ENCODE peak calls at places on chromosomes 11 and 22, in four cellular contexts. N is EH, W is uterus, K is substantia nigra. M is an unnamed sample.

GRCh38 chr22:19998232-19998951 is 18.2 kb downstream of the ARVCF start:
- DNase-seq in K (no peak), N (no peak), W (no peak), M (no peak)

GRCh38 chr11:132895340-132895739 is 637.0 kb downstream of the OPCML start:
- DNase-seq in K (no peak), W (no peak), N (no peak), M (peak)

GRCh38 chr22:26892401-26893033 is 235.1 kb downstream of the MIAT start:
- DNase-seq in N (peak), W (no peak), K (no peak), M (peak)

GRCh38 chr11:116580828-116581227 is 192.0 kb downstream of the BUD13 start:
- DNase-seq in K (peak), W (no peak), N (no peak), M (no peak)

GRCh38 chr11:19988598-19988997 is 171.7 kb downstream of the DBX1 start:
- DNase-seq in N (peak), K (peak), W (peak), M (peak)

GRCh38 chr11:31236052-31236652 is 133.4 kb downstream of the DCDC1 start:
- DNase-seq in W (no peak), K (no peak), N (peak), M (peak)

GRCh38 chr11:48041877-48042698 is 61.7 kb downstream of the PTPRJ start:
- DNase-seq in K (no peak), W (no peak), N (no peak), M (no peak)

GRCh38 chr22:49004484-49005399 is 822.9 kb downstream of the BRD1 start:
- DNase-seq in N (no peak), K (no peak), W (no peak), M (no peak)

GRCh38 chr22:17916226-17916889 is 108.0 kb downstream of the MICAL3 start:
- DNase-seq in W (no peak), K (no peak), N (no peak), M (no peak)

GRCh38 chr22:48277868-48278581 is 1515.6 kb downstream of the TBC1D22A start:
- DNase-seq in N (no peak), K (peak), W (no peak), M (no peak)

GRCh38 chr11:7595016-7595869 is 78.1 kb downstream of the CYB5R2 start:
- DNase-seq in N (no peak), W (no peak), K (no peak), M (no peak)

GRCh38 chr22:22546490-22546889 is 12.6 kb downstream of the PRAME start:
- DNase-seq in N (no peak), W (no peak), K (peak), M (no peak)

GRCh38 chr11:68003846-68004550 is at the start of gene UNC93B1:
- DNase-seq in N (peak), W (peak), K (peak), M (peak)

GRCh38 chr11:44301856-44302231 is 8.1 kb downstream of the ALX4 start:
- DNase-seq in N (peak), W (no peak), K (no peak), M (peak)

GRCh38 chr11:73965764-73966121 is 14.9 kb downstream of the DNAJB13 start:
- DNase-seq in W (no peak), K (no peak), N (no peak), M (no peak)

GRCh38 chr11:121354192-121354591 is 61.6 kb downstream of the SC5D start:
- DNase-seq in K (no peak), W (no peak), N (no peak), M (no peak)

GRCh38 chr11:44658451-44658850 is 68.3 kb upstream of the TSPAN18 start:
- DNase-seq in N (peak), W (no peak), K (no peak), M (peak)

GRCh38 chr11:64659417-64660144 is 63.4 kb downstream of the NRXN2 start:
- DNase-seq in W (no peak), N (peak), K (no peak), M (peak)

GRCh38 chr22:36386900-36387663 is 685 bp downstream of the MYH9 start:
- DNase-seq in W (peak), K (peak), N (peak), M (no peak)

GRCh38 chr22:46149493-46149997 is 781 bp upstream of the PPARA start:
- DNase-seq in N (peak), K (peak), W (peak), M (peak)

GRCh38 chr11:85423331-85423730 is 203.8 kb downstream of the DLG2 start:
- DNase-seq in N (no peak), K (no peak), W (no peak), M (no peak)

GRCh38 chr11:62842171-62842717 is 2.9 kb upstream of the WDR74 start:
- DNase-seq in W (peak), K (peak), N (peak), M (no peak)

GRCh38 chr11:123305601-123306000 is 110.6 kb upstream of the CLMP start:
- DNase-seq in N (no peak), W (no peak), K (no peak), M (no peak)

GRCh38 chr11:8403310-8403709 is 139.6 kb upstream of the LMO1 start:
- DNase-seq in W (no peak), K (no peak), N (peak), M (peak)

GRCh38 chr11:19345848-19346681 is 105.3 kb upstream of the E2F8 start:
- DNase-seq in N (peak), K (peak), W (no peak), M (peak)

GRCh38 chr22:20400606-20401375 is 6.8 kb downstream of the ZNF74 start:
- DNase-seq in W (no peak), N (no peak), K (no peak), M (no peak)

GRCh38 chr22:37345863-37346514 is 63.7 kb downstream of the CYTH4 start:
- DNase-seq in K (no peak), N (peak), W (peak), M (peak)

GRCh38 chr22:32331236-32331917 is 26.3 kb upstream of the RFPL3 start:
- DNase-seq in W (no peak), N (no peak), K (no peak), M (no peak)